ENCODE peak calls at places on chromosomes 16 and 17, in eight cellular contexts. W, X, B, D, G, E, T and M are unnamed samples.

GRCh38 chr17:73396429-73397277 is 84.9 kb upstream of the CDC42EP4 start:
- DNase-seq in W (no peak), X (no peak), B (no peak), D (no peak), G (no peak), E (no peak), T (no peak), M (peak; percentile 84)

GRCh38 chr16:85947511-85948509 is 48.8 kb downstream of the IRF8 start:
- DNase-seq in W (no peak), X (peak; percentile 64), B (no peak), D (no peak), G (no peak), E (no peak), T (no peak), M (no peak)

GRCh38 chr16:89052824-89053724 is 40.6 kb upstream of the ACSF3 start:
- DNase-seq in W (no peak), X (no peak), B (no peak), D (no peak), G (no peak), E (no peak), T (peak; percentile 67), M (no peak)

GRCh38 chr17:57875109-57876022 is 25.5 kb upstream of the MRPS23 start:
- DNase-seq in W (peak; percentile 59), X (peak; percentile 88), B (peak; percentile 75), D (peak; percentile 95), G (peak; percentile 56), E (peak; percentile 90), T (peak; percentile 71), M (peak; percentile 94)

GRCh38 chr16:54160939-54161897 is 125.4 kb downstream of the IRX3 start:
- DNase-seq in W (no peak), X (no peak), B (no peak), D (no peak), G (no peak), E (no peak), T (no peak), M (no peak)

GRCh38 chr16:1183235-1183907 is 30.5 kb downstream of the CACNA1H start:
- DNase-seq in W (no peak), X (no peak), B (no peak), D (no peak), G (peak; percentile 72), E (no peak), T (no peak), M (peak; percentile 17)

GRCh38 chr17:76644995-76645394 is 1.4 kb upstream of the ST6GALNAC1 start:
- DNase-seq in W (no peak), X (no peak), B (no peak), D (no peak), G (no peak), E (no peak), T (no peak), M (no peak)

GRCh38 chr16:66335704-66336329 is 30.7 kb upstream of the CDH5 start:
- DNase-seq in W (no peak), X (no peak), B (no peak), D (peak; percentile 61), G (no peak), E (no peak), T (no peak), M (peak; percentile 72)

GRCh38 chr16:27202923-27203428 is 350 bp upstream of the KDM8 start:
- DNase-seq in W (no peak), X (no peak), B (no peak), D (no peak), G (no peak), E (no peak), T (no peak), M (no peak)

GRCh38 chr16:54280751-54281150 is 5.8 kb downstream of the IRX3 start:
- DNase-seq in W (no peak), X (no peak), B (no peak), D (no peak), G (no peak), E (no peak), T (no peak), M (no peak)

GRCh38 chr17:74532115-74532514 is 840 bp upstream of the CD300LB start:
- DNase-seq in W (no peak), X (peak; percentile 34), B (no peak), D (no peak), G (no peak), E (no peak), T (peak; percentile 95), M (no peak)

GRCh38 chr17:74659898-74660297 is 36.4 kb upstream of the CD300E start:
- DNase-seq in W (no peak), X (no peak), B (no peak), D (no peak), G (no peak), E (no peak), T (no peak), M (no peak)

GRCh38 chr17:50129303-50129945 is 536 bp downstream of the SAMD14 start:
- DNase-seq in W (no peak), X (no peak), B (no peak), D (no peak), G (peak; percentile 73), E (no peak), T (peak; percentile 28), M (no peak)

GRCh38 chr16:57209780-57210179 is 23.7 kb downstream of the RSPRY1 start:
- DNase-seq in W (no peak), X (no peak), B (no peak), D (no peak), G (no peak), E (no peak), T (no peak), M (no peak)